ENCODE peak calls at places on chromosomes 12 and 14, in four cellular contexts. One of them, this sample, is unnamed. For H3K4me1, the result is how much of the 10 kb centered on the place peaks cover.

GRCh38 chr14:34931206-34931605 is 51.6 kb upstream of the SRP54 start:
- DNase-seq in fibroblast of lung: no peak
- DNase-seq in transverse colon: peak
- DNase-seq in CD8-positive, alpha-beta T cell: peak
- DNase-seq in this sample: peak

GRCh38 chr14:74488788-74489397 is 4.2 kb downstream of the NPC2 start:
- DNase-seq in fibroblast of lung: peak
- DNase-seq in transverse colon: no peak
- DNase-seq in CD8-positive, alpha-beta T cell: no peak
- DNase-seq in this sample: peak

GRCh38 chr14:77554207-77554606 is 55.6 kb upstream of the ISM2 start:
- DNase-seq in fibroblast of lung: no peak
- DNase-seq in transverse colon: no peak
- DNase-seq in CD8-positive, alpha-beta T cell: no peak
- DNase-seq in this sample: no peak

GRCh38 chr12:3216726-3217682 is 139.8 kb downstream of the TSPAN9 start:
- DNase-seq in fibroblast of lung: peak
- DNase-seq in transverse colon: no peak
- DNase-seq in CD8-positive, alpha-beta T cell: no peak
- DNase-seq in this sample: no peak

GRCh38 chr12:39277416-39277815 is 165.5 kb downstream of the KIF21A start:
- DNase-seq in fibroblast of lung: no peak
- DNase-seq in transverse colon: no peak
- DNase-seq in CD8-positive, alpha-beta T cell: no peak
- DNase-seq in this sample: no peak

GRCh38 chr14:99752486-99753121 is 40.6 kb upstream of the EML1 start:
- DNase-seq in fibroblast of lung: peak
- DNase-seq in transverse colon: no peak
- DNase-seq in CD8-positive, alpha-beta T cell: no peak
- DNase-seq in this sample: no peak

GRCh38 chr12:44689587-44689986 is 186.5 kb downstream of the NELL2 start:
- DNase-seq in fibroblast of lung: no peak
- DNase-seq in transverse colon: no peak
- DNase-seq in CD8-positive, alpha-beta T cell: no peak
- DNase-seq in this sample: no peak

GRCh38 chr12:101740566-101740965 is 1.3 kb upstream of the SYCP3 start:
- DNase-seq in fibroblast of lung: no peak
- DNase-seq in transverse colon: no peak
- DNase-seq in CD8-positive, alpha-beta T cell: no peak
- DNase-seq in this sample: no peak

GRCh38 chr12:64299628-64300027 is 77.5 kb upstream of the KICS2 start:
- DNase-seq in fibroblast of lung: no peak
- DNase-seq in transverse colon: no peak
- DNase-seq in CD8-positive, alpha-beta T cell: no peak
- DNase-seq in this sample: no peak

GRCh38 chr12:106871477-106871876 is 84.2 kb upstream of the TMEM263 start:
- DNase-seq in fibroblast of lung: no peak
- DNase-seq in transverse colon: no peak
- DNase-seq in CD8-positive, alpha-beta T cell: no peak
- DNase-seq in this sample: no peak

GRCh38 chr14:86646688-86647687 is 1117.0 kb downstream of the FLRT2 start:
- DNase-seq in fibroblast of lung: peak
- DNase-seq in transverse colon: no peak
- DNase-seq in CD8-positive, alpha-beta T cell: no peak
- DNase-seq in this sample: no peak

GRCh38 chr12:117714203-117714602 is 254.6 kb downstream of the KSR2 start:
- DNase-seq in fibroblast of lung: no peak
- DNase-seq in transverse colon: no peak
- DNase-seq in CD8-positive, alpha-beta T cell: no peak
- DNase-seq in this sample: no peak

GRCh38 chr14:39181026-39181692 is 6.1 kb downstream of the PNN start:
- DNase-seq in fibroblast of lung: no peak
- DNase-seq in transverse colon: no peak
- DNase-seq in CD8-positive, alpha-beta T cell: no peak
- DNase-seq in this sample: no peak

GRCh38 chr14:43161477-43161876 is 1345.6 kb downstream of the FSCB start:
- DNase-seq in fibroblast of lung: no peak
- DNase-seq in transverse colon: no peak
- DNase-seq in CD8-positive, alpha-beta T cell: no peak
- DNase-seq in this sample: no peak

GRCh38 chr12:88298761-88299242 is 156.7 kb downstream of the TMTC3 start:
- DNase-seq in fibroblast of lung: peak
- DNase-seq in transverse colon: no peak
- DNase-seq in CD8-positive, alpha-beta T cell: no peak
- DNase-seq in this sample: no peak

GRCh38 chr12:88303335-88303734 is 161.2 kb downstream of the TMTC3 start:
- DNase-seq in fibroblast of lung: no peak
- DNase-seq in transverse colon: no peak
- DNase-seq in CD8-positive, alpha-beta T cell: no peak
- DNase-seq in this sample: no peak

GRCh38 chr12:88299567-88300101 is 157.5 kb downstream of the TMTC3 start:
- DNase-seq in fibroblast of lung: peak
- DNase-seq in transverse colon: no peak
- DNase-seq in CD8-positive, alpha-beta T cell: no peak
- DNase-seq in this sample: no peak

GRCh38 chr12:88298014-88298682 is 156.0 kb downstream of the TMTC3 start:
- DNase-seq in fibroblast of lung: no peak
- DNase-seq in transverse colon: no peak
- DNase-seq in CD8-positive, alpha-beta T cell: no peak
- DNase-seq in this sample: no peak

DNA sequence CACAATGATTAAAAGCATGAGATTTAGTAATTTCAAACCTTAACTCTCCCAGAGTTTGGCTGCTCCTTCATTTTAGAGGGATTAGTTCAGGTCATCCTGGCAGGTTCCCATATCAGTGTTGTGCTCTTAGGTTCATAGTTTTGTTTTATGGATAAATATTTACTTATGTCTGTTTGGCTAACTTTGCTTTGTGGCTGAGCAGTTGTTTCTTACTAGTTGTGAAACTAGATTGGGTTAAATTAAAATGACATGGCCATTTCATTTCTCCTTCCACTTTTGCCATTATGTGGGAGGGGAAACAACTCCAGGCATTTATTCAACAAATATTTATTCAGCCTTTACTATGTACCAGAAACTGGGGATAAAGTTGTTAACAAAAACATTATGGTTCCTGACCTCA is 158.8 kb downstream of the TMTC3 start:
- DNase-seq in fibroblast of lung: peak
- DNase-seq in transverse colon: no peak
- DNase-seq in CD8-positive, alpha-beta T cell: no peak
- DNase-seq in this sample: no peak
- H3K4me3 ChIP-seq in fibroblast of lung: no peak
- H3K4me3 ChIP-seq in transverse colon: no peak
- H3K4me3 ChIP-seq in CD8-positive, alpha-beta T cell: no peak
- H3K4me3 ChIP-seq in this sample: no peak

GRCh38 chr12:65929641-65930040 is 105.4 kb downstream of the HMGA2 start:
- DNase-seq in fibroblast of lung: no peak
- DNase-seq in transverse colon: no peak
- DNase-seq in CD8-positive, alpha-beta T cell: no peak
- DNase-seq in this sample: no peak
- H3K4me1 ChIP-seq in fibroblast of lung: under half
- H3K4me1 ChIP-seq in transverse colon: under half
- H3K4me1 ChIP-seq in CD8-positive, alpha-beta T cell: under half
- H3K4me1 ChIP-seq in this sample: under half

GRCh38 chr12:13198240-13198639 is 1.7 kb downstream of the EMP1 start:
- DNase-seq in fibroblast of lung: no peak
- DNase-seq in transverse colon: no peak
- DNase-seq in CD8-positive, alpha-beta T cell: no peak
- DNase-seq in this sample: no peak

GRCh38 chr12:13196302-13196921 is at the start of gene EMP1:
- DNase-seq in fibroblast of lung: peak
- DNase-seq in transverse colon: peak
- DNase-seq in CD8-positive, alpha-beta T cell: peak
- DNase-seq in this sample: peak

GRCh38 chr12:13195848-13196301 is 651 bp upstream of the EMP1 start:
- DNase-seq in fibroblast of lung: peak
- DNase-seq in transverse colon: peak
- DNase-seq in CD8-positive, alpha-beta T cell: no peak
- DNase-seq in this sample: peak

GRCh38 chr12:13198921-13199320 is 2.4 kb downstream of the EMP1 start:
- DNase-seq in fibroblast of lung: peak
- DNase-seq in transverse colon: no peak
- DNase-seq in CD8-positive, alpha-beta T cell: no peak
- DNase-seq in this sample: no peak

GRCh38 chr12:13197526-13198141 is 1.1 kb downstream of the EMP1 start:
- DNase-seq in fibroblast of lung: peak
- DNase-seq in transverse colon: no peak
- DNase-seq in CD8-positive, alpha-beta T cell: no peak
- DNase-seq in this sample: no peak
- H3K4me3 ChIP-seq in fibroblast of lung: peak
- H3K4me3 ChIP-seq in transverse colon: peak
- H3K4me3 ChIP-seq in CD8-positive, alpha-beta T cell: no peak
- H3K4me3 ChIP-seq in this sample: peak

GRCh38 chr12:53258541-53259539 is 9.3 kb upstream of the ESPL1 start:
- DNase-seq in fibroblast of lung: no peak
- DNase-seq in transverse colon: no peak
- DNase-seq in CD8-positive, alpha-beta T cell: no peak
- DNase-seq in this sample: no peak
- H3K4me1 ChIP-seq in fibroblast of lung: under half
- H3K4me1 ChIP-seq in transverse colon: under half
- H3K4me1 ChIP-seq in CD8-positive, alpha-beta T cell: under half
- H3K4me1 ChIP-seq in this sample: under half

GRCh38 chr12:126797525-126797924 is 1469.4 kb upstream of the TMEM132C start:
- DNase-seq in fibroblast of lung: no peak
- DNase-seq in transverse colon: no peak
- DNase-seq in CD8-positive, alpha-beta T cell: no peak
- DNase-seq in this sample: no peak

DNA sequence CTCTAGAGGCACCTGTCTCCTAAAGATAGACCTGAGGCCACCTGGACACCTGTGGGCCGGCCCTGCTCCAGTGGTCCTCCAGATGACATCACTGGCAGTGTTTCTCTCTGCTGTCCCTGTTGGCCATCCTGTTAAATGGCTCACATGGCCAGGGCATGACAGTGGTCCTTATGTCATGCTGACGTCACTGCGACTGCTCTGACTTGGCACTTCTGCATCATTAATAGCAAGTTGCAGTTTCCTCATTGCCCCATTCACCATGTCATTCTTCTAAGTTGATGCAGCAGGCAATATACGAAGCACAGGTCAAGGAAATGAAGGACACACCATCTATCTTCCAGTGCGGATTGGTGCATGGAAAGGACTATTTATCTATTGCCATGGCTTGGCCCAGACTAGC is 1468.5 kb upstream of the TMEM132C start:
- DNase-seq in fibroblast of lung: no peak
- DNase-seq in transverse colon: no peak
- DNase-seq in CD8-positive, alpha-beta T cell: no peak
- DNase-seq in this sample: no peak
- H3K4me3 ChIP-seq in fibroblast of lung: no peak
- H3K4me3 ChIP-seq in transverse colon: no peak
- H3K4me3 ChIP-seq in CD8-positive, alpha-beta T cell: no peak
- H3K4me3 ChIP-seq in this sample: no peak

GRCh38 chr12:11716794-11717532 is 67.5 kb downstream of the ETV6 start:
- DNase-seq in fibroblast of lung: peak
- DNase-seq in transverse colon: peak
- DNase-seq in CD8-positive, alpha-beta T cell: no peak
- DNase-seq in this sample: peak
- H3K4me1 ChIP-seq in fibroblast of lung: under half
- H3K4me1 ChIP-seq in transverse colon: under half
- H3K4me1 ChIP-seq in CD8-positive, alpha-beta T cell: under half
- H3K4me1 ChIP-seq in this sample: under half

DNA sequence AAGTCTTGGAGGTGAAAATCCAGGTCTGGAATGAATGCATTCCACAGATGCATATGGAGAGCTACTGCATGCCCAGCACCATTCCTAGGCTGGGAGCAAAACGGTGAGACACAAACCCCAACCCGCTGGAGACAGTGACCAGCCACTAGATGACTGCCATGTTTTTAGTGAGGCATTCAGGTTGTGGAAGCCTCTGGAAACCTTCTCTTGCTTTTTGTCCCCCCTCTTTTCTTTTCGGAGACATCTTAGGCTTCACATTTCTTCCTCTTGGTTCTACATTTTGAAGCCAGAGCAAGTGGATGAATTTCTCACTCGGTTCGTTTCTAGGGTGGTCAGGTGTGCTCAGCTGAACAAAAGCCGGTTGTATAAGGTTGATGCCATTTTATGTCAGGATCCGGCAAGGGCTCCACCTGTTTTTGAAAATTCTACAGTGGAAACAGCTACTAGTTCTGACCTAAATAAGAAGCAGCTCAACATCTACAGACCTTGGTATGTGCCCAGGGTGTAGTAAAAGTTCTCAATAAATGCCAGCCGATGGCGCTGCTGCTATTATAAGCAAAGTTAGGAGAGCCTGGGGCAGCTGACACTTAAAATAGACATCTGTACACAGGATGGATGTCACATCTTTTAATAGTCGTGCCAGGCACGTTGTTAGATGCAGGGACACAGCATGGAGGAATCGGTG is 1.8 kb upstream of the ZNF839 start:
- DNase-seq in fibroblast of lung: no peak
- DNase-seq in transverse colon: peak
- DNase-seq in CD8-positive, alpha-beta T cell: no peak
- DNase-seq in this sample: peak
- H3K4me3 ChIP-seq in fibroblast of lung: peak
- H3K4me3 ChIP-seq in transverse colon: peak
- H3K4me3 ChIP-seq in CD8-positive, alpha-beta T cell: peak
- H3K4me3 ChIP-seq in this sample: peak

GRCh38 chr12:88578274-88578673 is 2.0 kb downstream of the KITLG start:
- DNase-seq in fibroblast of lung: no peak
- DNase-seq in transverse colon: no peak
- DNase-seq in CD8-positive, alpha-beta T cell: no peak
- DNase-seq in this sample: no peak

GRCh38 chr12:88574278-88574677 is 6.0 kb downstream of the KITLG start:
- DNase-seq in fibroblast of lung: no peak
- DNase-seq in transverse colon: no peak
- DNase-seq in CD8-positive, alpha-beta T cell: no peak
- DNase-seq in this sample: peak

GRCh38 chr12:88572785-88573565 is 7.3 kb downstream of the KITLG start:
- DNase-seq in fibroblast of lung: peak
- DNase-seq in transverse colon: no peak
- DNase-seq in CD8-positive, alpha-beta T cell: no peak
- DNase-seq in this sample: no peak

GRCh38 chr12:88577537-88577936 is 2.7 kb downstream of the KITLG start:
- DNase-seq in fibroblast of lung: no peak
- DNase-seq in transverse colon: no peak
- DNase-seq in CD8-positive, alpha-beta T cell: no peak
- DNase-seq in this sample: peak

GRCh38 chr12:88575361-88575959 is 4.8 kb downstream of the KITLG start:
- DNase-seq in fibroblast of lung: peak
- DNase-seq in transverse colon: no peak
- DNase-seq in CD8-positive, alpha-beta T cell: no peak
- DNase-seq in this sample: no peak
- H3K4me1 ChIP-seq in fibroblast of lung: under half
- H3K4me1 ChIP-seq in transverse colon: under half
- H3K4me1 ChIP-seq in CD8-positive, alpha-beta T cell: under half
- H3K4me1 ChIP-seq in this sample: under half

DNA sequence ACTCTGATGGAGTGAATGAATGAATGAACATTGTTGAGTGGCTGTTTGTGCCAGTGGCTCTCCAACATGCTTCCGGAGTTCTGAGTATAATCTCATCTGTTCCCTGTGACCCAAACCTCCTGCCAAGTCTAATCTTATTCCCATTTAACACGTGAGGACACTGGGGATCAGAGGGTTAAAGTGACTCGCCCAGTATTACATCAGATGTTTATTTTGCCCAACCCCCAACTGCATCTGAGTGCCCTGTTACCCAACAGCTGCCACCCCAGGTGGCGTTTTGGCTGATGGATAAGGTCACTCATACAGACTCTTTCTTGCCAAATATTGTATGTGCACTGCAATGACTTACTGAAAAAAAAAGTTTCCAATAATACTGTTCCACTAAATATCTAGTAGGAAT is 210.9 kb downstream of the EXOC5 start:
- DNase-seq in fibroblast of lung: no peak
- DNase-seq in transverse colon: no peak
- DNase-seq in CD8-positive, alpha-beta T cell: no peak
- DNase-seq in this sample: peak
- H3K4me3 ChIP-seq in fibroblast of lung: no peak
- H3K4me3 ChIP-seq in transverse colon: no peak
- H3K4me3 ChIP-seq in CD8-positive, alpha-beta T cell: no peak
- H3K4me3 ChIP-seq in this sample: no peak

This sample was measured in small intestine.